ENCODE peak calls at places on chromosomes 2 and 18, in seven cellular contexts. Z is H1, O is IMR-90, Q is mesendoderm, M is H9, C is trophoblast cell, N is neuronal stem cell. S is an unnamed sample.

GRCh38 chr18:22409445-22409844 is 8.3 kb downstream of the CTAGE1 start:
- DNase-seq in Z (no peak), O (no peak), Q (no peak), M (no peak), C (no peak), N (no peak), S (no peak)

GRCh38 chr2:226114436-226114835 is 685.2 kb downstream of the IRS1 start:
- DNase-seq in Z (no peak), O (no peak), Q (no peak), M (no peak), C (no peak), N (no peak), S (peak; percentile 28)

GRCh38 chr2:46555011-46555410 is 75.6 kb downstream of the TMEM247 start:
- DNase-seq in Z (no peak), O (no peak), Q (peak; percentile 58), M (peak; percentile 69), C (no peak), N (no peak), S (no peak)

GRCh38 chr2:200655918-200656580 is 70.2 kb downstream of the AOX1 start:
- DNase-seq in Z (no peak), O (peak; percentile 34), Q (no peak), M (no peak), C (no peak), N (no peak), S (no peak)

GRCh38 chr2:178256382-178257053 is 62.2 kb downstream of the OSBPL6 start:
- DNase-seq in Z (no peak), O (peak; percentile 28), Q (peak; percentile 18), M (no peak), C (no peak), N (no peak), S (no peak)

GRCh38 chr2:74530239-74531161 is 767 bp downstream of the HTRA2 start:
- DNase-seq in Z (no peak), O (peak; percentile 52), Q (peak; percentile 67), M (peak; percentile 53), C (peak; percentile 38), N (no peak), S (peak; percentile 55)

GRCh38 chr2:219689676-219690628 is 62.5 kb downstream of the SLC4A3 start:
- DNase-seq in Z (no peak), O (peak; percentile 74), Q (peak; percentile 60), M (peak; percentile 65), C (peak; percentile 80), N (peak; percentile 45), S (peak; percentile 65)

GRCh38 chr2:158967731-158968395 is 577 bp upstream of the TANC1 start:
- DNase-seq in Z (no peak), O (peak; percentile 66), Q (peak; percentile 79), M (peak; percentile 61), C (peak; percentile 59), N (peak; percentile 58), S (peak; percentile 86)

GRCh38 chr2:139142252-139142651 is 362.1 kb upstream of the NXPH2 start:
- DNase-seq in Z (no peak), O (peak; percentile 1), Q (peak; percentile 32), M (no peak), C (peak; percentile 40), N (peak; percentile 52), S (peak; percentile 30)

GRCh38 chr2:45190481-45190880 is 181.2 kb upstream of the SIX2 start:
- DNase-seq in Z (no peak), O (peak; percentile 69), Q (peak; percentile 18), M (peak; percentile 63), C (no peak), N (no peak), S (peak; percentile 28)

GRCh38 chr2:190159453-190159852 is 96.9 kb upstream of the MSTN start:
- DNase-seq in Z (no peak), O (peak; percentile 58), Q (no peak), M (no peak), C (peak; percentile 78), N (no peak), S (no peak)

GRCh38 chr2:134275058-134275862 is 21.4 kb downstream of the MGAT5 start:
- DNase-seq in Z (no peak), O (no peak), Q (no peak), M (no peak), C (peak; percentile 45), N (no peak), S (no peak)

GRCh38 chr2:134272831-134273230 is 19.0 kb downstream of the MGAT5 start:
- DNase-seq in Z (no peak), O (no peak), Q (no peak), M (no peak), C (no peak), N (no peak), S (no peak)

GRCh38 chr2:134276381-134277172 is 22.7 kb downstream of the MGAT5 start:
- DNase-seq in Z (no peak), O (peak; percentile 26), Q (no peak), M (no peak), C (no peak), N (no peak), S (peak; percentile 48)

GRCh38 chr2:134271758-134272157 is 17.9 kb downstream of the MGAT5 start:
- DNase-seq in Z (no peak), O (no peak), Q (no peak), M (no peak), C (no peak), N (no peak), S (no peak)

DNA sequence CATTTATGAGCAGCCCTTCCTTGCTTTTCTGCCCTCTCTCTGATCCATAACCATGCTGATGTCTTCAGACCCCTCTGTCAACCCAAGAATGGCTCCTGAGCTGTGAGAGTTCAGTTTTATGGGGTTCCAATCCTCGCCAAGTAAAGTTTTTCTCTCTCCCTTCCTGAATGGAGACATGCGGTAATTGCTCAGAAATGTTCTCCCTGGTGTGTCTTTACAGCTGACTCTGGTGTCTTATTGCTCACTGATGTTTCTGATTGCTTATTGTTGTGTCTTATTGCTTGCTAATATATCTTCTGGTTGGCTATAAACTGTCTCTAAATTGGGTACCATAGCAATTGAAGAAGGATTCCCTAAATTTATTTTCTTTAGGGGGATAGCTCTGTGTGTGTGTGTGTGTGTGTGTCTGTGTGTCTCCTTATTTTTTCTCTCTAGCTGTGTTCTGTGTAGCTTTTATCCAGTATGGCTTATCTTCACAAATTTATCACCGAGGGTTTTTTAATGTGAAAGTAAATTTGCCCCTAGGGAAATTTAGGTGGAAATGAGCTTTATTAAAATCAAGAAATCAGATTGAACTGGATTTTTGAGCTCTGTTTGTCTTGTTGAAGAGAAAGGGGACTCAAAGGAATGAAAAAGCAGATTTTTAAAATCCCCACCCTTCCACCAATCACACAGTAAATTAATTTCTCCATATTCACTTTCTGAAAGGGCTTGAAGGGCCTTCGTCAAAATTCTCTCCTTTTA is 19.5 kb downstream of the MGAT5 start:
- DNase-seq in Z (no peak), O (no peak), Q (no peak), M (no peak), C (no peak), N (no peak), S (no peak)
- H3K4ac ChIP-seq in Z (no peak overlapping the region), O (no peak overlapping the region), Q (no peak overlapping the region), M (no peak overlapping the region), C (no peak overlapping the region), N (no peak overlapping the region), S (no peak overlapping the region)

GRCh38 chr18:3709166-3709565 is 259.2 kb downstream of the TGIF1 start:
- DNase-seq in Z (no peak), O (no peak), Q (no peak), M (no peak), C (no peak), N (no peak), S (no peak)

GRCh38 chr18:3703732-3704176 is 253.8 kb downstream of the TGIF1 start:
- DNase-seq in Z (no peak), O (peak; percentile 73), Q (peak; percentile 85), M (peak; percentile 62), C (peak; percentile 74), N (peak; percentile 65), S (peak; percentile 67)

GRCh38 chr18:3706279-3707097 is 256.5 kb downstream of the TGIF1 start:
- DNase-seq in Z (no peak), O (peak; percentile 75), Q (no peak), M (no peak), C (peak; percentile 35), N (no peak), S (peak; percentile 64)

DNA sequence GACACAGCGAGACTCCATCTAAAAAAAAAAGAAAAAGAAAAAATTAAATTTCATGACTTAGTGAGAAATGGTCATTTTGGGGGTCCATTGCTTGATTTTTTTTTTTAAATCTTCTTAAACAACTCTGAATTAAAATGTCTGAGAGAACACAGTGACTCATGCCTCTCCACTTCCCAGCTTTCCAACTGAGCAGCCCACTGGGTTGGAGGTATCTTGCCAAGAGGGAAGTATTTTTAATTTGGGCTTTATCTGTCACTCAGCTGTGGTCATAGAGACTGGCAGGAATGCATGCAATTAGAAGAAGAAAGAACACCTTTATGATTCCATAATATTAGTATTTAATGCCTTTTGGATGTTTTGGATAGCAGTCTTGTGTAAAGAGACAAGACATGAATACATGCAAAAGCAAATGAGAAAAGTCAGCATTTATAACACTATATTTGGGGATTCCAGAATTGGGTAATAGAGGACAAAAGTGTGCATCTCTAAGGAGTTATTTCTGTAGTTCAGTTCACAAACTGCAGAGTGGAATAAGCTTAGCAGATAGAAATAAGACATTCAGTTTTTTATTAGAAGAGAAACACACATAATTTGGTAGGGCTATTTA is 254.7 kb downstream of the TGIF1 start:
- DNase-seq in Z (no peak), O (no peak), Q (no peak), M (no peak), C (no peak), N (no peak), S (no peak)
- H4K8ac ChIP-seq in Z (no peak overlapping the region), O (no peak overlapping the region), Q (no peak overlapping the region), M (no peak overlapping the region), C (no peak overlapping the region), N (no peak overlapping the region), S (no peak overlapping the region)

GRCh38 chr2:232911712-232912277 is 41.7 kb downstream of the SNORC start:
- DNase-seq in Z (no peak), O (no peak), Q (no peak), M (no peak), C (no peak), N (no peak), S (no peak)
- H3K4ac ChIP-seq in Z (no peak overlapping the region), O (no peak overlapping the region), Q (no peak overlapping the region), M (no peak overlapping the region), C (no peak overlapping the region), N (no peak overlapping the region), S (no peak overlapping the region)

GRCh38 chr2:160425394-160425793 is 68.2 kb downstream of the RBMS1 start:
- DNase-seq in Z (no peak), O (peak; percentile 81), Q (no peak), M (no peak), C (no peak), N (no peak), S (peak; percentile 70)

GRCh38 chr2:160425794-160426193 is 67.8 kb downstream of the RBMS1 start:
- DNase-seq in Z (no peak), O (no peak), Q (no peak), M (no peak), C (no peak), N (no peak), S (peak; percentile 57)

GRCh38 chr2:160427629-160428424 is 65.8 kb downstream of the RBMS1 start:
- DNase-seq in Z (no peak), O (peak; percentile 87), Q (no peak), M (no peak), C (no peak), N (no peak), S (peak; percentile 77)

GRCh38 chr2:160428425-160428763 is 65.2 kb downstream of the RBMS1 start:
- DNase-seq in Z (no peak), O (no peak), Q (no peak), M (no peak), C (no peak), N (no peak), S (no peak)

DNA sequence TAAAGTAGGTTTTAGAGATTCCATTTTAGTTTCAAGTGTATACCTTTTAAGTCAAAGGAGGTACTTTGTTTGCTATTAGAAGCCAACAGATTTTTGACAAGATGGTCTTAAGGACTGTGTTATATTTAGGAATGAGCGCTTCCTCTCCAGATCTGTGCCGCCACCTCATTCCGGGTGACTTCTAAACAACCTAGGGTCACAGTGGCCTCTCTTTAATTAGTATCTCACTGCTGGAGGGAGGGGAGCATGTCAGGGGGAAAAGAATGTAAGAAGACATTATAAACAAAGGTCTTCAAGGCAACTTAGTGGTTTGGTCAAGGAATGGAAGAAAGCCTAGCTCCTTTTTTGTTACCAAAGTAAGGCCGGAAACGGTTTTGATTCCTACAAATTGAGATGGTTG is 67.0 kb downstream of the RBMS1 start:
- DNase-seq in Z (no peak), O (no peak), Q (peak; percentile 40), M (no peak), C (no peak), N (no peak), S (peak; percentile 49)
- H4K8ac ChIP-seq in Z (no peak overlapping the region), O (no peak overlapping the region), Q (no peak overlapping the region), M (no peak overlapping the region), C (no peak overlapping the region), N (no peak overlapping the region), S (no peak overlapping the region)

S was measured in mesenchymal stem cell.